ENCODE peak calls at places on chromosomes 5 and 9, in ten cellular contexts. I is mucosa of descending colon, F is foreskin keratinocyte, S is AG04449, Z is AG10803, M is ovary, A is HFF-Myc, Y is astrocyte, Q is mammary epithelial cell, H is heart left ventricle. P is an unnamed sample.

GRCh38 chr5:73282923-73283322 is 109.9 kb downstream of the TMEM174 start:
- DNase-seq in A (no peak), F (no peak), H (no peak), M (no peak), Z (no peak), Q (no peak), Y (no peak), S (no peak), I (no peak), P (no peak)

GRCh38 chr9:87063883-87064282 is 116.6 kb upstream of the GAS1 start:
- DNase-seq in Z (peak; percentile 92), H (no peak), Q (peak; percentile 66), S (no peak), M (no peak), I (no peak), F (peak; percentile 64), Y (peak; percentile 62), A (no peak), P (no peak)

GRCh38 chr9:108724669-108725068 is 131.1 kb downstream of the ACTL7B start:
- DNase-seq in A (no peak), I (no peak), S (peak; percentile 14), Q (no peak), H (no peak), F (no peak), M (no peak), Y (no peak), Z (peak; percentile 52), P (no peak)

GRCh38 chr9:36154213-36154952 is 14.8 kb upstream of the CCIN start:
- DNase-seq in M (no peak), Q (no peak), S (no peak), I (no peak), Z (peak; percentile 70), Y (peak; percentile 65), F (no peak), A (no peak), H (peak; percentile 51), P (no peak)

GRCh38 chr5:150318613-150319483 is 16.1 kb upstream of the ARSI start:
- DNase-seq in Q (peak; percentile 91), A (no peak), I (no peak), S (no peak), Y (no peak), M (no peak), F (peak; percentile 92), Z (no peak), H (no peak), P (no peak)

GRCh38 chr9:105651806-105652205 is 10.5 kb upstream of the TAL2 start:
- DNase-seq in A (no peak), H (no peak), I (no peak), Q (no peak), Y (no peak), M (no peak), F (no peak), Z (no peak), S (no peak), P (no peak)

GRCh38 chr9:129317179-129318011 is 139.3 kb upstream of the IER5L start:
- DNase-seq in Q (no peak), M (peak; percentile 68), I (peak; percentile 51), F (no peak), S (no peak), H (no peak), A (no peak), Y (no peak), Z (peak; percentile 42), P (peak; percentile 67)

GRCh38 chr5:68260455-68260854 is 44.9 kb downstream of the PIK3R1 start:
- DNase-seq in H (no peak), S (no peak), M (no peak), F (no peak), Y (no peak), Z (no peak), I (no peak), Q (no peak), A (no peak), P (no peak)

DNA sequence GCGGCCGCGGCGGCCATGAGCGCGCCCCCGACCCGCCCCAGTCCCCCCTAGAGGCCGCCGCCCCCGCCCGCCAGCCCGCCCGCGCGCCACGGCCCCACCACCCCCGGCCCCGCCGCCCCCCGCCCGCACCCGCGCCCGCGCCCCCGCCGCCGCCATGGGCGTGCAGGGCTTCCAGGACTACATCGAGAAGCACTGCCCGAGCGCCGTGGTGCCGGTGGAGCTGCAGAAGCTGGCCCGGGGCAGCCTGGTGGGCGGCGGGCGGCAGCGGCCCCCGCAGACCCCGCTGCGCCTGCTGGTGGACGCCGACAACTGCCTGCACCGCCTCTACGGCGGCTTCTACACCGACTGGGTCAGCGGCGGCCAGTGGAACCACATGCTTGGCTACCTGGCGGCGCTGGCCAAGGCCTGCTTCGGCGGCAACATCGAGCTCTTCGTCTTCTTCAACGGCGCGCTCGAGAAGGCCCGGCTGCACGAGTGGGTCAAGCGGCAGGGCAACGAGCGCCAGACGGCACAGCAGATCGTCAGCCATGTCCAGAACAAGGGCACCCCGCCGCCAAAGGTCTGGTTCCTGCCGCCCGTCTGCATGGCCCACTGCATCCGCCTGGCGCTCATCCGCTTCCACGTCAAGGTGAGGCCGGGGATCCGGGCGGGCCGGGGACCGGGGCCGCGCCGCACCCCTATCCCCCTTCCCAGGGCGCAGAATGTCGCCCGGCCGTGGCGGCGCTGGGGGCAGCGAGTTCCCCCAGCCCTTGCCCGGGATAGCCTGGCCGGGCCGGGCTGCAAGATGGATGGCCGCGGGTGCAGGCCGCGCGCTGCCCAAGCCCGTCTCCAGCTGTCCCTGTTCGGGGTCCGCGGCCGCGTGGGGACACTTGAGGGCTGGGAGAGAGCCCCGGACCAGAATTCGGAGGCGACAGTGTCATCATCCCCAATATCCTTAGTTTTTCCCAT is 551 bp downstream of the FAM120A start:
- DNase-seq in S (no peak), F (peak; percentile 44), Y (peak; percentile 30), I (peak; percentile 74), Z (peak; percentile 33), M (peak; percentile 70), Q (peak; percentile 52), H (peak; percentile 57), A (no peak), P (peak; percentile 29)
- TF ChIP-seq CTCF in S (no peak), F (no peak), Y (no peak), I (no peak), Z (no peak), M (no peak), Q (peak; percentile 28), H (no peak), A (no peak), P (peak; percentile 31)

GRCh38 chr5:120954255-120954654 is 490.2 kb downstream of the PRR16 start:
- DNase-seq in A (no peak), Y (no peak), F (no peak), H (no peak), Z (no peak), Q (no peak), I (no peak), S (no peak), M (no peak), P (no peak)

GRCh38 chr5:120960510-120960909 is 496.4 kb downstream of the PRR16 start:
- DNase-seq in Y (no peak), A (no peak), S (no peak), Z (no peak), M (no peak), H (no peak), Q (no peak), I (no peak), F (no peak), P (no peak)

GRCh38 chr5:120958877-120959485 is 494.9 kb downstream of the PRR16 start:
- DNase-seq in H (no peak), Z (no peak), M (no peak), Q (no peak), Y (no peak), S (no peak), A (no peak), I (no peak), F (no peak), P (no peak)

DNA sequence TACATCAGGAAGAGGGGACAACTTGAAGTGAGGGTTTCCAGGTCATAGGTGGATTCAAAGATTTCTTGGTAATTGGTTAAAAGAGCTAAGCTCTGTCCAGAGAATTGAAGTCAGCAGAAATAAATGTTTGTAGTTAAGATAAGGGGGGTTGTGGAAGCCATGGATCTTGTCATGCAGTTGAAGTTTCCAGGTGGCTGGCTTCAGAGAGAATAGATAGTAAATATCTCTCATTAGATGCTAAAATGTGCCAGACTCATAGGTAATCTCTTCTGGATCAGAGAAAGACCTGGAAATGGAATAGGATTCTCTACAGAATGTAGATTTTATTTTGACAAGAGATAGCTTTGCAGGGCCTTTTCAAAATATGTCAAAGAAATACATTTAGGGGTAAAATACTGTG is 491.7 kb downstream of the PRR16 start:
- DNase-seq in Z (no peak), A (no peak), I (no peak), Y (no peak), S (no peak), H (no peak), Q (no peak), F (no peak), M (no peak), P (no peak)
- TF ChIP-seq CTCF in Z (no peak), A (no peak), I (no peak), Y (no peak), S (no peak), H (no peak), Q (no peak), F (no peak), M (no peak), P (no peak)

GRCh38 chr5:160460377-160461049 is 38.9 kb downstream of the PTTG1 start:
- DNase-seq in H (no peak), Y (peak; percentile 23), M (no peak), F (no peak), Q (no peak), S (no peak), A (no peak), Z (peak; percentile 32), I (no peak), P (no peak)
- TF ChIP-seq CTCF in H (no peak), Y (peak; percentile 22), M (no peak), F (peak; percentile 11), Q (no peak), S (no peak), A (peak; percentile 30), Z (no peak), I (no peak), P (no peak)

GRCh38 chr5:77867194-77867691 is 91.1 kb upstream of the TBCA start:
- DNase-seq in Q (no peak), A (no peak), Z (peak; percentile 27), F (no peak), Y (no peak), H (no peak), S (no peak), M (no peak), I (no peak), P (no peak)

GRCh38 chr5:77869115-77869798 is 93.1 kb upstream of the TBCA start:
- DNase-seq in A (no peak), M (no peak), Y (no peak), Q (no peak), Z (no peak), F (no peak), S (no peak), I (no peak), H (no peak), P (no peak)

GRCh38 chr5:77866198-77866597 is 90.1 kb upstream of the TBCA start:
- DNase-seq in M (no peak), Z (no peak), H (no peak), F (no peak), S (no peak), A (no peak), Q (no peak), Y (no peak), I (no peak), P (no peak)

GRCh38 chr5:77864997-77865396 is 88.9 kb upstream of the TBCA start:
- DNase-seq in F (no peak), I (no peak), M (no peak), H (no peak), Y (no peak), A (no peak), Q (no peak), Z (no peak), S (no peak), P (no peak)

DNA sequence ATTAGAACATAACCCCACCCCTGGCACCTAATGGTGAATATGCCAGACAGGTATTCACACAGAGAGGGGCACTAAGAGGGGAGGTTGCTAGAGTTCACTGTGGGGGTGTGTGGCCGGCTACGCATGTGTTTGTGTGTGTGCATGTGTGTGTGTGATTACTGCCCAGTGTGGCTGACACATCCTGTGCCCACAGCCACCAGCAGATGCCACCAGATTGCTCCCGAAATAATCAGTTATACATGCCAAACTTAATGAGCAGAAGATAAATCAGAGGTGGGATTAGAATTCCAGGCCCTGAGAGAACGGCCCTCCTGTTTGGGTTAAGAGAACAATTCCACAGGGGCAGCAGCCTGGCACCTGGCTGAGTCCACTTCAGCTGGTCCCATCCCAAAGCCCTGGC is 91.8 kb upstream of the TBCA start:
- DNase-seq in F (no peak), S (no peak), Q (no peak), A (no peak), M (no peak), Z (no peak), Y (no peak), I (no peak), H (no peak), P (no peak)
- TF ChIP-seq CTCF in F (peak; percentile 10), S (no peak), Q (peak; percentile 29), A (no peak), M (no peak), Z (no peak), Y (no peak), I (no peak), H (no peak), P (no peak)